ENCODE peak calls at places on chromosomes 1 and 21, in six cellular contexts. O, H, B, R, W and X are unnamed samples.

GRCh38 chr1:209624516-209625204 is 27.6 kb downstream of the LAMB3 start:
- DNase-seq in W (no peak), B (no peak), R (no peak), O (no peak), H (no peak), X (no peak)

GRCh38 chr1:167533851-167534300 is 15.5 kb upstream of the CD247 start:
- DNase-seq in O (peak), W (peak), H (peak), R (peak), B (peak), X (peak)

GRCh38 chr1:7641587-7642417 is 129.3 kb upstream of the VAMP3 start:
- DNase-seq in W (no peak), H (no peak), B (no peak), O (no peak), R (no peak), X (no peak)

GRCh38 chr1:239854956-239855355 is 236.7 kb upstream of the FMN2 start:
- DNase-seq in O (no peak), W (no peak), R (no peak), B (no peak), H (no peak), X (no peak)

GRCh38 chr1:110185181-110185580 is 24.9 kb upstream of the KCNC4 start:
- DNase-seq in W (no peak), H (no peak), O (no peak), B (no peak), R (no peak), X (no peak)

GRCh38 chr1:183416850-183417690 is 1.1 kb downstream of the NMNAT2 start:
- DNase-seq in H (no peak), W (peak), B (peak), O (no peak), R (peak), X (peak)

GRCh38 chr1:54883349-54884102 is 3.5 kb downstream of the DHCR24 start:
- DNase-seq in R (no peak), W (no peak), B (peak), O (no peak), H (no peak), X (no peak)

GRCh38 chr21:34820051-34820450 is 151.3 kb downstream of the CLIC6 start:
- DNase-seq in O (no peak), H (no peak), B (no peak), W (no peak), R (peak), X (no peak)

GRCh38 chr1:44327679-44328491 is 27.2 kb downstream of the ERI3 start:
- DNase-seq in O (peak), B (peak), H (no peak), R (peak), W (no peak), X (no peak)

GRCh38 chr1:7591565-7591964 is 179.5 kb upstream of the VAMP3 start:
- DNase-seq in O (no peak), H (no peak), B (no peak), W (no peak), R (no peak), X (no peak)

GRCh38 chr1:183070923-183071618 is 47.9 kb downstream of the LAMC1 start:
- DNase-seq in R (no peak), O (no peak), H (no peak), W (no peak), B (peak), X (no peak)

GRCh38 chr1:56856186-56856585 is 1.6 kb downstream of the C8A start:
- DNase-seq in H (no peak), W (no peak), R (no peak), B (no peak), O (no peak), X (no peak)

GRCh38 chr1:178267646-178268094 is 173.8 kb downstream of the RASAL2 start:
- DNase-seq in O (peak), B (peak), R (peak), H (no peak), W (no peak), X (no peak)

GRCh38 chr1:236128646-236129178 is 13.6 kb upstream of the GPR137B start:
- DNase-seq in B (peak), W (no peak), H (no peak), R (peak), O (no peak), X (no peak)

GRCh38 chr1:16618719-16619118 is 5.4 kb upstream of the NBPF1 start:
- DNase-seq in H (no peak), B (no peak), W (no peak), R (no peak), O (no peak), X (no peak)

GRCh38 chr1:1907098-1907736 is 7.8 kb upstream of the CALML6 start:
- DNase-seq in W (no peak), H (no peak), R (peak), O (no peak), B (no peak), X (no peak)

GRCh38 chr21:39183272-39184049 is at the start of gene PSMG1:
- DNase-seq in W (peak), B (peak), R (peak), H (peak), O (peak), X (peak)

GRCh38 chr1:154075746-154076145 is 79.1 kb downstream of the NUP210L start:
- DNase-seq in O (no peak), R (no peak), B (no peak), H (no peak), W (no peak), X (no peak)

GRCh38 chr1:184387069-184387870 is 441 bp downstream of the C1orf21 start:
- DNase-seq in H (no peak), R (peak), B (peak), O (no peak), W (peak), X (peak)

GRCh38 chr1:222522105-222522915 is 25.6 kb downstream of the HHIPL2 start:
- DNase-seq in O (no peak), W (no peak), H (no peak), B (no peak), R (peak), X (no peak)

GRCh38 chr1:119840745-119841144 is 29.5 kb upstream of the REG4 start:
- DNase-seq in R (no peak), B (no peak), W (no peak), H (no peak), O (no peak), X (no peak)

GRCh38 chr1:10189659-10190058 is 20.7 kb upstream of the KIF1B start:
- DNase-seq in B (no peak), W (no peak), H (no peak), O (no peak), R (no peak), X (no peak)

GRCh38 chr1:16915627-16915973 is 6.1 kb upstream of the CROCC start:
- DNase-seq in B (no peak), O (peak), H (no peak), R (no peak), W (no peak), X (no peak)

GRCh38 chr21:39954570-39954969 is 87.3 kb downstream of the PCP4 start:
- DNase-seq in R (no peak), B (no peak), H (no peak), W (no peak), O (no peak), X (no peak)

GRCh38 chr21:46022551-46023107 is 41.1 kb downstream of the COL6A1 start:
- DNase-seq in W (no peak), O (no peak), B (no peak), H (no peak), R (no peak), X (no peak)

GRCh38 chr1:57252597-57253306 is 171.1 kb downstream of the DAB1 start:
- DNase-seq in W (no peak), R (peak), O (no peak), H (no peak), B (no peak), X (no peak)

GRCh38 chr1:97082160-97082848 is 360.7 kb downstream of the PTBP2 start:
- DNase-seq in H (no peak), B (no peak), W (no peak), R (peak), O (no peak), X (no peak)

GRCh38 chr1:60171793-60172192 is 98.2 kb upstream of the C1orf87 start:
- DNase-seq in R (no peak), W (no peak), O (no peak), B (peak), H (no peak), X (no peak)